ENCODE peak calls at places on chromosomes 11 and 22, in ten cellular contexts. J is PC-9, G is tibial nerve, T is ovary, M is kidney, V is heart right ventricle, U is neural progenitor cell, W is A549, C is HCT116, N is OCI-LY7. A is an unnamed sample. For H3K4me1, the result is how much of the 10 kb centered on the place peaks cover.

GRCh38 chr11:73203322-73203721 is 14.8 kb upstream of the P2RY2 start:
- DNase-seq in J (no peak), V (no peak), N (no peak), W (no peak), U (no peak), C (no peak), T (no peak), M (no peak), G (no peak), A (no peak)

GRCh38 chr11:68583047-68583446 is 101.3 kb upstream of the GAL start:
- DNase-seq in T (no peak), G (no peak), N (no peak), W (no peak), J (no peak), C (no peak), V (no peak), M (no peak), U (no peak), A (no peak)

GRCh38 chr11:16610738-16611388 is 127.6 kb upstream of the C11orf58 start:
- DNase-seq in W (no peak), V (no peak), G (no peak), T (no peak), N (no peak), U (peak), J (no peak), C (no peak), M (peak), A (peak)

GRCh38 chr22:18970948-18971315 is 34.8 kb upstream of the PRODH start:
- DNase-seq in W (no peak), J (no peak), N (no peak), T (no peak), G (no peak), C (no peak), V (no peak), M (peak), U (peak), A (no peak)

GRCh38 chr11:94768602-94769511 is 701 bp downstream of the AMOTL1 start:
- DNase-seq in M (peak), U (peak), W (no peak), T (peak), V (peak), C (no peak), N (no peak), G (peak), J (peak), A (no peak)

GRCh38 chr11:121237686-121238658 is 54.6 kb upstream of the SC5D start:
- DNase-seq in N (peak), J (no peak), U (no peak), M (no peak), W (no peak), V (peak), T (no peak), C (no peak), G (no peak), A (no peak)

GRCh38 chr11:13140028-13140870 is 131.1 kb downstream of the RASSF10 start:
- DNase-seq in J (no peak), C (no peak), G (no peak), U (no peak), N (no peak), V (no peak), T (no peak), W (peak), M (peak), A (no peak)

GRCh38 chr11:60363542-60364525 is 14.5 kb upstream of the MS4A7 start:
- DNase-seq in J (peak), U (peak), T (peak), M (no peak), W (peak), V (peak), C (peak), G (peak), N (peak), A (no peak)

GRCh38 chr22:47015589-47016178 is 253.2 kb downstream of the TBC1D22A start:
- DNase-seq in M (no peak), N (no peak), J (no peak), W (no peak), G (no peak), V (no peak), T (no peak), U (no peak), C (no peak), A (no peak)

GRCh38 chr11:109668973-109669634 is 247.1 kb downstream of the C11orf87 start:
- DNase-seq in V (no peak), G (no peak), C (no peak), N (no peak), M (no peak), U (no peak), T (no peak), W (no peak), J (no peak), A (no peak)

GRCh38 chr11:85643255-85643654 is 4.5 kb upstream of the TMEM126A start:
- DNase-seq in U (no peak), M (no peak), G (no peak), T (peak), C (no peak), V (peak), W (no peak), N (no peak), J (no peak), A (no peak)

GRCh38 chr11:10807629-10808552 is 835 bp downstream of the EIF4G2 start:
- DNase-seq in V (peak), M (peak), C (no peak), W (peak), U (peak), T (peak), G (peak), J (peak), N (peak), A (no peak)

GRCh38 chr11:73645972-73646631 is at the start of gene PLEKHB1:
- DNase-seq in G (no peak), N (no peak), W (no peak), M (no peak), V (no peak), C (no peak), T (peak), U (peak), J (no peak), A (no peak)

GRCh38 chr11:65859812-65860277 is 388 bp upstream of the MUS81 start:
- DNase-seq in G (no peak), T (no peak), M (no peak), J (no peak), W (no peak), C (no peak), V (no peak), N (no peak), U (peak), A (no peak)

GRCh38 chr11:45052361-45052760 is 94.1 kb upstream of the PRDM11 start:
- DNase-seq in V (no peak), G (no peak), M (no peak), W (no peak), J (no peak), T (no peak), C (no peak), N (no peak), U (no peak), A (no peak)

GRCh38 chr22:23767303-23767672 is 484 bp downstream of the CHCHD10 start:
- DNase-seq in W (no peak), T (no peak), V (no peak), C (no peak), U (peak), G (no peak), N (no peak), J (no peak), M (no peak), A (no peak)

GRCh38 chr11:86769219-86769618 is 31.1 kb upstream of the PRSS23 start:
- DNase-seq in U (no peak), G (no peak), N (no peak), M (no peak), V (peak), W (no peak), T (no peak), J (no peak), C (no peak), A (no peak)

GRCh38 chr11:19216021-19216420 is 14.2 kb upstream of the CSRP3 start:
- DNase-seq in W (no peak), C (no peak), U (no peak), V (no peak), J (no peak), N (no peak), G (no peak), T (no peak), M (no peak), A (no peak)

GRCh38 chr11:89660234-89660633 is 49.9 kb upstream of the TRIM77 start:
- DNase-seq in W (no peak), J (no peak), U (no peak), M (no peak), C (no peak), V (no peak), G (no peak), T (no peak), N (no peak), A (no peak)

GRCh38 chr22:32623943-32624342 is 149.3 kb downstream of the FBXO7 start:
- DNase-seq in W (no peak), G (peak), V (peak), J (no peak), T (peak), N (no peak), M (peak), C (no peak), U (no peak), A (no peak)

GRCh38 chr11:70825893-70826540 is 426.4 kb downstream of the SHANK2 start:
- DNase-seq in C (no peak), M (no peak), U (no peak), V (peak), N (no peak), T (no peak), W (no peak), J (no peak), G (no peak), A (no peak)

GRCh38 chr11:64001552-64002427 is 15.6 kb downstream of the OTUB1 start:
- DNase-seq in W (no peak), V (no peak), J (no peak), M (peak), T (no peak), G (no peak), C (no peak), N (no peak), U (no peak), A (no peak)

GRCh38 chr22:36411589-36412258 is 24.0 kb upstream of the MYH9 start:
- DNase-seq in U (no peak), T (peak), V (no peak), N (no peak), M (no peak), W (no peak), G (no peak), J (no peak), C (no peak), A (no peak)

GRCh38 chr11:82978422-82979099 is 77.0 kb downstream of the DDIAS start:
- DNase-seq in N (no peak), J (no peak), M (no peak), U (no peak), G (no peak), W (peak), C (no peak), T (no peak), V (no peak), A (no peak)

GRCh38 chr11:70595452-70595851 is 197.1 kb downstream of the CTTN start:
- DNase-seq in G (no peak), T (no peak), J (no peak), M (peak), U (no peak), C (no peak), N (no peak), V (no peak), W (no peak), A (no peak)

GRCh38 chr11:47514825-47515647 is 37.9 kb downstream of the CELF1 start:
- DNase-seq in J (no peak), G (no peak), M (no peak), V (no peak), C (no peak), W (peak), T (no peak), N (no peak), U (no peak), A (no peak)

GRCh38 chr11:1864216-1864615 is 11.3 kb downstream of the LSP1 start:
- DNase-seq in M (peak), C (no peak), U (no peak), V (no peak), W (no peak), G (no peak), N (no peak), T (no peak), J (no peak), A (no peak)

GRCh38 chr11:23991140-23991539 is 505.7 kb upstream of the LUZP2 start:
- DNase-seq in C (no peak), U (no peak), V (no peak), T (no peak), M (no peak), N (no peak), W (no peak), J (no peak), G (no peak), A (no peak)

GRCh38 chr11:95092549-95093324 is 3.1 kb downstream of the ENDOD1 start:
- DNase-seq in U (peak), M (no peak), T (no peak), J (peak), G (no peak), W (peak), N (peak), V (no peak), C (no peak), A (no peak)

GRCh38 chr11:65606876-65607613 is 7.0 kb downstream of the MAP3K11 start:
- DNase-seq in W (peak), G (peak), C (peak), J (no peak), T (peak), M (peak), U (peak), N (peak), V (peak), A (no peak)

GRCh38 chr22:26853071-26853470 is 195.7 kb downstream of the MIAT start:
- DNase-seq in W (no peak), G (no peak), T (no peak), N (no peak), J (no peak), C (no peak), M (no peak), U (no peak), V (no peak), A (no peak)

GRCh38 chr11:8828580-8829358 is 82.2 kb upstream of the AKIP1 start:
- DNase-seq in M (no peak), V (no peak), J (no peak), U (no peak), W (no peak), G (no peak), T (no peak), C (no peak), N (no peak), A (no peak)

GRCh38 chr11:66363805-66364535 is 7.6 kb downstream of the SLC29A2 start:
- DNase-seq in J (peak), W (peak), U (peak), C (no peak), N (peak), V (no peak), M (no peak), T (no peak), G (no peak), A (no peak)

GRCh38 chr11:116828632-116829524 is 829 bp upstream of the APOC3 start:
- DNase-seq in V (no peak), J (no peak), C (no peak), G (no peak), N (no peak), T (no peak), U (no peak), M (no peak), W (no peak), A (no peak)

DNA sequence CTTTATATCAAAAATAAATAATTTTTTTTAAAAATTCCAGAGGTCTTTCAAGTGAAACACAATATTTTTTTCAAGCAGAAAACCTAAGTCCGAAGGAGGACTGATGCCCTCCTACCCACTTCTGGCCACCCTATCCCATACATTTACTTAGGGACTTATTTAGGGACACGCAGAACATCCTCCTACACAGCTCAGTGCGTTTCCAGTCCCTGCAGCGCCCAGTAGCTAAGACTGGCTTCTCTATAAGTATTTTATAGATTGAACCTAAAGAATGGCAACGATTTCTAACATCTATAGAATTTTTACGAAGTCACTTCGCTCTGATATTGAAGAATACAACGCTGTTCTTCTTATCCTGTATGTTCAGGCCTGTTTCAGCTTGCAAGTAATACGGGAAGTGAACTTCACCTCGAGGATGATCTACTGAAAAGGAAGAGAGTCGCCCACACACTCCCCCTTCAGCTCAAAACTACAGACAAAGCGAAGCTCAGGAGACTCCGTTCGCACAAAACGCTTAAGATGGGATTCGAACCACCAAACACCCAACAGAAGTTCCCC is 341 bp downstream of the CHEK2 start:
- DNase-seq in J (no peak), T (no peak), N (no peak), U (peak), M (no peak), C (no peak), V (no peak), W (no peak), G (no peak), A (no peak)
- TF ChIP-seq CTCF in J (no peak), T (no peak), N (no peak), U (no peak), M (no peak), C (no peak), V (no peak), W (no peak), G (no peak), A (no peak)

DNA sequence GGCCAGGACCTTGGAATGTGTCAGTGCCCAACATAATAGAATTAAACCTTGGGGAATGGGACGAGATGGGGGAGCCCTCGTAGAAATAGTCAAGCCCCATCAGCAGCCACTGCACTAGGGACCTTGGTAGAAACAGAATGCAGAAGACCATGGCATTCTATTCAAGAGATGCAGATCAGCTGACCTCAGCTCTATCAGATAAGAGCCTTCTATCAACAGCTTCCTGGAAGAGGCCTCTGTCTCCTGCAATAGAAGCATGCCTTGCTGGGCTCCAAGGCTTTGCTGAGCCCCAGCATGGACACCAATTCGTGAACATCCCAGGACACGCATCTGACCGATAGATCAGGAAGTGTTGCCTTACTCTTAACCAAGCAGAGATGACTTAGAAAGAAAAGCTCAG is 27.5 kb upstream of the FLI1 start:
- DNase-seq in V (no peak), W (no peak), T (no peak), C (no peak), J (no peak), N (no peak), G (no peak), U (no peak), M (no peak), A (no peak)
- H3K4me1 ChIP-seq in V (under half), W (under half), T (under half), C (under half), J (under half), N (under half), G (under half), U (under half), M (under half), A (under half)

DNA sequence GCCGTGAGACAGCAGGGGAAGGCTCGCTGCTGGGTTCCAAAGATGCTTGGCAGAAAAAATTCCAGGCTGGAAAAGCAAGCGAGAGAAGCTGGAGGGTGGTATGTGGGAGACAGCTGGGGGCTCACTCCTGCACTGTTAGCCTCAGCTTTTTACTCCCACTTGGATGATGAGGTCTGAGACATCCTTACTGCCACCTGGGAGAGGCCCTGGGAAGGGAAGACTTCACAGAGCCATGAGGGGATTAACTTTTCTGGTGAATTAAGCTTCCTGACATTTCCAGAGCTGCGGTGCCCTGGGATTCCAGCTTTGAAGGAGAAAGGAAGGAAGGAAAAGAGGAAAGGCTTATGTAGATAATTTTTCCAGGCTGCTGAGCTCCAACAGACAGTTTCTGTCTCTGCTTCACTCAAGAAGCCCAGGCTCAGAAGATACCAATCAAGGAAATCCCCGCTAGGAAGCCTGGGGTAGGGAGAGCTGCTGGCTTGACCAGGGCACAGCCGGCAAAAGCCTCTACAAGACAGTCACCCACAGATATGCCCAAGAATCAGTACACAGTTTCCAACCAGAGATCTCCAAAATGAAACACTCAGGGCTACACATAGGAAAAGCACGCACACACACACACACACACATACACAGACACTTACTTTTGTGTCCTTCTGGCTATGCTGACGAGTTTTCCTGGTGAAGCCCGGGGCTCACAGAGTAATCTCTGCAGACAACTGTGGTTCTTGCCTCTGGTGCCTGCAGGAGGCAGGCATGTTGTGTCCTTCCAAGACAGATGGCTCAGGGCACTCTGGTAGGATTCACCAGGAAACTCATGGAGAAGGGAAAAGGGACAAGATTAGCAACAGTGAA is 907 bp downstream of the MCHR1 start:
- DNase-seq in T (no peak), G (no peak), V (no peak), W (peak), C (no peak), J (no peak), U (peak), N (no peak), M (no peak), A (no peak)
- TF ChIP-seq CTCF in T (peak), G (no peak), V (no peak), W (no peak), C (no peak), J (no peak), U (no peak), N (no peak), M (no peak), A (no peak)

GRCh38 chr11:62152245-62153086 is 28.7 kb downstream of the INCENP start:
- DNase-seq in T (no peak), N (no peak), C (no peak), M (no peak), V (no peak), W (no peak), J (no peak), U (no peak), G (no peak), A (no peak)
- H3K4me1 ChIP-seq in T (under half), N (under half), C (under half), M (under half), V (under half), W (under half), J (under half), U (under half), G (under half), A (under half)

GRCh38 chr11:3626250-3626960 is 15.4 kb downstream of the ART5 start:
- DNase-seq in T (no peak), J (no peak), N (no peak), U (no peak), C (no peak), G (peak), V (peak), W (no peak), M (no peak), A (no peak)
- TF ChIP-seq CTCF in T (no peak), J (no peak), N (no peak), U (no peak), C (no peak), G (no peak), V (no peak), W (no peak), M (no peak), A (no peak)

GRCh38 chr22:27866136-27867091 is 52.6 kb downstream of the PITPNB start:
- DNase-seq in M (no peak), J (no peak), T (peak), W (peak), G (peak), U (no peak), V (peak), C (no peak), N (no peak), A (no peak)
- H3K4me1 ChIP-seq in M (under half), J (under half), T (under half), W (half or more), G (under half), U (under half), V (under half), C (under half), N (under half), A (under half)

GRCh38 chr22:37623075-37624016 is 14.7 kb downstream of the GGA1 start:
- DNase-seq in C (no peak), M (no peak), W (peak), T (peak), J (peak), V (peak), U (peak), G (peak), N (peak), A (no peak)
- TF ChIP-seq CTCF in C (peak), M (peak), W (peak), T (peak), J (peak), V (peak), U (peak), G (peak), N (peak), A (peak)

GRCh38 chr11:75317446-75318122 is 33.9 kb downstream of the ARRB1 start:
- DNase-seq in C (no peak), V (no peak), U (no peak), W (no peak), J (no peak), T (no peak), M (peak), G (no peak), N (no peak), A (no peak)
- H3K4me1 ChIP-seq in C (under half), V (under half), U (under half), W (under half), J (under half), T (under half), M (under half), G (under half), N (under half), A (under half)